ENCODE peak calls at places on chromosomes 4 and X, in nine cellular contexts. One of them, this sample, is unnamed.

GRCh38 chr4:82293304-82293703 is 80.5 kb downstream of the HNRNPD start:
- DNase-seq in tibial artery: no peak
- DNase-seq in brain microvascular endothelial cell: no peak
- DNase-seq in aorta: no peak
- DNase-seq in GOT3: no peak
- DNase-seq in choroid plexus epithelial cell: no peak
- DNase-seq in HCT116: no peak
- DNase-seq in activated T-helper 1 cell treated with anti-CD3 and anti-CD28 coated beads, Interleukin-2, amount 50 U/mL, for 16 hours: peak
- DNase-seq in fibroblast of pulmonary artery: no peak
- DNase-seq in this sample: no peak

GRCh38 chr4:8897768-8898167 is 26.1 kb upstream of the HMX1 start:
- DNase-seq in tibial artery: no peak
- DNase-seq in brain microvascular endothelial cell: no peak
- DNase-seq in aorta: no peak
- DNase-seq in GOT3: no peak
- DNase-seq in choroid plexus epithelial cell: no peak
- DNase-seq in HCT116: no peak
- DNase-seq in activated T-helper 1 cell treated with anti-CD3 and anti-CD28 coated beads, Interleukin-2, amount 50 U/mL, for 16 hours: no peak
- DNase-seq in fibroblast of pulmonary artery: no peak
- DNase-seq in this sample: no peak

GRCh38 chr4:102564399-102564921 is 63.3 kb downstream of the NFKB1 start:
- DNase-seq in tibial artery: no peak
- DNase-seq in brain microvascular endothelial cell: peak
- DNase-seq in aorta: no peak
- DNase-seq in GOT3: no peak
- DNase-seq in choroid plexus epithelial cell: peak
- DNase-seq in HCT116: no peak
- DNase-seq in activated T-helper 1 cell treated with anti-CD3 and anti-CD28 coated beads, Interleukin-2, amount 50 U/mL, for 16 hours: no peak
- DNase-seq in fibroblast of pulmonary artery: peak
- DNase-seq in this sample: no peak

GRCh38 chr4:168615294-168615693 is 118.4 kb downstream of the PALLD start:
- DNase-seq in tibial artery: no peak
- DNase-seq in brain microvascular endothelial cell: peak
- DNase-seq in aorta: no peak
- DNase-seq in GOT3: no peak
- DNase-seq in choroid plexus epithelial cell: peak
- DNase-seq in HCT116: no peak
- DNase-seq in activated T-helper 1 cell treated with anti-CD3 and anti-CD28 coated beads, Interleukin-2, amount 50 U/mL, for 16 hours: no peak
- DNase-seq in fibroblast of pulmonary artery: peak
- DNase-seq in this sample: peak

GRCh38 chrX:40539214-40540142 is 41.3 kb upstream of the ATP6AP2 start:
- DNase-seq in tibial artery: peak
- DNase-seq in brain microvascular endothelial cell: peak
- DNase-seq in aorta: no peak
- DNase-seq in GOT3: no peak
- DNase-seq in choroid plexus epithelial cell: peak
- DNase-seq in HCT116: no peak
- DNase-seq in activated T-helper 1 cell treated with anti-CD3 and anti-CD28 coated beads, Interleukin-2, amount 50 U/mL, for 16 hours: peak
- DNase-seq in fibroblast of pulmonary artery: peak
- DNase-seq in this sample: peak

GRCh38 chr4:140054861-140055260 is 99.1 kb downstream of the MAML3 start:
- DNase-seq in tibial artery: no peak
- DNase-seq in brain microvascular endothelial cell: no peak
- DNase-seq in aorta: no peak
- DNase-seq in GOT3: no peak
- DNase-seq in choroid plexus epithelial cell: no peak
- DNase-seq in HCT116: no peak
- DNase-seq in activated T-helper 1 cell treated with anti-CD3 and anti-CD28 coated beads, Interleukin-2, amount 50 U/mL, for 16 hours: no peak
- DNase-seq in fibroblast of pulmonary artery: no peak
- DNase-seq in this sample: no peak

GRCh38 chr4:171035909-171036308 is 777.3 kb upstream of the GALNTL6 start:
- DNase-seq in tibial artery: no peak
- DNase-seq in brain microvascular endothelial cell: no peak
- DNase-seq in aorta: no peak
- DNase-seq in GOT3: no peak
- DNase-seq in choroid plexus epithelial cell: no peak
- DNase-seq in HCT116: no peak
- DNase-seq in activated T-helper 1 cell treated with anti-CD3 and anti-CD28 coated beads, Interleukin-2, amount 50 U/mL, for 16 hours: no peak
- DNase-seq in fibroblast of pulmonary artery: no peak
- DNase-seq in this sample: no peak

GRCh38 chr4:156538651-156539285 is 432.8 kb downstream of the PDGFC start:
- DNase-seq in tibial artery: no peak
- DNase-seq in brain microvascular endothelial cell: no peak
- DNase-seq in aorta: no peak
- DNase-seq in GOT3: no peak
- DNase-seq in choroid plexus epithelial cell: no peak
- DNase-seq in HCT116: no peak
- DNase-seq in activated T-helper 1 cell treated with anti-CD3 and anti-CD28 coated beads, Interleukin-2, amount 50 U/mL, for 16 hours: no peak
- DNase-seq in fibroblast of pulmonary artery: no peak
- DNase-seq in this sample: no peak

GRCh38 chrX:53681661-53682060 is 4.9 kb downstream of the HUWE1 start:
- DNase-seq in tibial artery: no peak
- DNase-seq in brain microvascular endothelial cell: no peak
- DNase-seq in aorta: no peak
- DNase-seq in GOT3: no peak
- DNase-seq in choroid plexus epithelial cell: no peak
- DNase-seq in HCT116: no peak
- DNase-seq in activated T-helper 1 cell treated with anti-CD3 and anti-CD28 coated beads, Interleukin-2, amount 50 U/mL, for 16 hours: no peak
- DNase-seq in fibroblast of pulmonary artery: peak
- DNase-seq in this sample: peak

GRCh38 chrX:46730765-46731164 is 28.2 kb downstream of the SLC9A7 start:
- DNase-seq in tibial artery: no peak
- DNase-seq in brain microvascular endothelial cell: no peak
- DNase-seq in aorta: no peak
- DNase-seq in GOT3: no peak
- DNase-seq in choroid plexus epithelial cell: no peak
- DNase-seq in HCT116: no peak
- DNase-seq in activated T-helper 1 cell treated with anti-CD3 and anti-CD28 coated beads, Interleukin-2, amount 50 U/mL, for 16 hours: no peak
- DNase-seq in fibroblast of pulmonary artery: no peak
- DNase-seq in this sample: no peak

GRCh38 chrX:103233263-103233662 is 18.4 kb downstream of the BEX4 start:
- DNase-seq in tibial artery: no peak
- DNase-seq in brain microvascular endothelial cell: no peak
- DNase-seq in aorta: no peak
- DNase-seq in GOT3: no peak
- DNase-seq in choroid plexus epithelial cell: no peak
- DNase-seq in HCT116: no peak
- DNase-seq in activated T-helper 1 cell treated with anti-CD3 and anti-CD28 coated beads, Interleukin-2, amount 50 U/mL, for 16 hours: no peak
- DNase-seq in fibroblast of pulmonary artery: no peak
- DNase-seq in this sample: no peak

GRCh38 chr4:180640193-180640592 is 1603.0 kb upstream of the TENM3 start:
- DNase-seq in tibial artery: no peak
- DNase-seq in brain microvascular endothelial cell: no peak
- DNase-seq in aorta: no peak
- DNase-seq in GOT3: no peak
- DNase-seq in choroid plexus epithelial cell: no peak
- DNase-seq in HCT116: no peak
- DNase-seq in activated T-helper 1 cell treated with anti-CD3 and anti-CD28 coated beads, Interleukin-2, amount 50 U/mL, for 16 hours: no peak
- DNase-seq in fibroblast of pulmonary artery: no peak
- DNase-seq in this sample: no peak

GRCh38 chr4:155174668-155175067 is 33.8 kb upstream of the NPY2R start:
- DNase-seq in tibial artery: no peak
- DNase-seq in brain microvascular endothelial cell: no peak
- DNase-seq in aorta: no peak
- DNase-seq in GOT3: no peak
- DNase-seq in choroid plexus epithelial cell: no peak
- DNase-seq in HCT116: no peak
- DNase-seq in activated T-helper 1 cell treated with anti-CD3 and anti-CD28 coated beads, Interleukin-2, amount 50 U/mL, for 16 hours: no peak
- DNase-seq in fibroblast of pulmonary artery: no peak
- DNase-seq in this sample: no peak

GRCh38 chrX:123884809-123885408 is 25.1 kb downstream of the XIAP start:
- DNase-seq in tibial artery: no peak
- DNase-seq in brain microvascular endothelial cell: peak
- DNase-seq in aorta: no peak
- DNase-seq in GOT3: no peak
- DNase-seq in choroid plexus epithelial cell: peak
- DNase-seq in HCT116: no peak
- DNase-seq in activated T-helper 1 cell treated with anti-CD3 and anti-CD28 coated beads, Interleukin-2, amount 50 U/mL, for 16 hours: no peak
- DNase-seq in fibroblast of pulmonary artery: peak
- DNase-seq in this sample: peak

GRCh38 chr4:16838226-16838875 is 60.1 kb downstream of the LDB2 start:
- DNase-seq in tibial artery: no peak
- DNase-seq in brain microvascular endothelial cell: no peak
- DNase-seq in aorta: no peak
- DNase-seq in GOT3: no peak
- DNase-seq in choroid plexus epithelial cell: no peak
- DNase-seq in HCT116: no peak
- DNase-seq in activated T-helper 1 cell treated with anti-CD3 and anti-CD28 coated beads, Interleukin-2, amount 50 U/mL, for 16 hours: no peak
- DNase-seq in fibroblast of pulmonary artery: no peak
- DNase-seq in this sample: no peak

GRCh38 chr4:140757220-140757607 is 1.0 kb upstream of the TBC1D9 start:
- DNase-seq in tibial artery: no peak
- DNase-seq in brain microvascular endothelial cell: no peak
- DNase-seq in aorta: no peak
- DNase-seq in GOT3: no peak
- DNase-seq in choroid plexus epithelial cell: no peak
- DNase-seq in HCT116: no peak
- DNase-seq in activated T-helper 1 cell treated with anti-CD3 and anti-CD28 coated beads, Interleukin-2, amount 50 U/mL, for 16 hours: no peak
- DNase-seq in fibroblast of pulmonary artery: no peak
- DNase-seq in this sample: peak

GRCh38 chrX:46770817-46771163 is 11.9 kb upstream of the SLC9A7 start:
- DNase-seq in tibial artery: no peak
- DNase-seq in brain microvascular endothelial cell: peak
- DNase-seq in aorta: no peak
- DNase-seq in GOT3: no peak
- DNase-seq in choroid plexus epithelial cell: peak
- DNase-seq in HCT116: no peak
- DNase-seq in activated T-helper 1 cell treated with anti-CD3 and anti-CD28 coated beads, Interleukin-2, amount 50 U/mL, for 16 hours: no peak
- DNase-seq in fibroblast of pulmonary artery: peak
- DNase-seq in this sample: peak

GRCh38 chr4:156607198-156607498 is 364.5 kb downstream of the PDGFC start:
- DNase-seq in tibial artery: no peak
- DNase-seq in brain microvascular endothelial cell: no peak
- DNase-seq in aorta: no peak
- DNase-seq in GOT3: no peak
- DNase-seq in choroid plexus epithelial cell: no peak
- DNase-seq in HCT116: no peak
- DNase-seq in activated T-helper 1 cell treated with anti-CD3 and anti-CD28 coated beads, Interleukin-2, amount 50 U/mL, for 16 hours: no peak
- DNase-seq in fibroblast of pulmonary artery: no peak
- DNase-seq in this sample: no peak

GRCh38 chr4:80049402-80049801 is 23.6 kb downstream of the ANTXR2 start:
- DNase-seq in tibial artery: no peak
- DNase-seq in brain microvascular endothelial cell: no peak
- DNase-seq in aorta: no peak
- DNase-seq in GOT3: no peak
- DNase-seq in choroid plexus epithelial cell: no peak
- DNase-seq in HCT116: no peak
- DNase-seq in activated T-helper 1 cell treated with anti-CD3 and anti-CD28 coated beads, Interleukin-2, amount 50 U/mL, for 16 hours: no peak
- DNase-seq in fibroblast of pulmonary artery: no peak
- DNase-seq in this sample: no peak

GRCh38 chr4:1056671-1057402 is 45.4 kb downstream of the FGFRL1 start:
- DNase-seq in tibial artery: no peak
- DNase-seq in brain microvascular endothelial cell: no peak
- DNase-seq in aorta: no peak
- DNase-seq in GOT3: no peak
- DNase-seq in choroid plexus epithelial cell: no peak
- DNase-seq in HCT116: no peak
- DNase-seq in activated T-helper 1 cell treated with anti-CD3 and anti-CD28 coated beads, Interleukin-2, amount 50 U/mL, for 16 hours: no peak
- DNase-seq in fibroblast of pulmonary artery: no peak
- DNase-seq in this sample: no peak

GRCh38 chrX:52139545-52139895 is 45.2 kb upstream of the MAGED4 start:
- DNase-seq in tibial artery: no peak
- DNase-seq in brain microvascular endothelial cell: no peak
- DNase-seq in aorta: no peak
- DNase-seq in GOT3: no peak
- DNase-seq in choroid plexus epithelial cell: no peak
- DNase-seq in HCT116: no peak
- DNase-seq in activated T-helper 1 cell treated with anti-CD3 and anti-CD28 coated beads, Interleukin-2, amount 50 U/mL, for 16 hours: no peak
- DNase-seq in fibroblast of pulmonary artery: no peak
- DNase-seq in this sample: no peak

GRCh38 chr4:15451181-15451865 is 18.4 kb upstream of the CC2D2A start:
- DNase-seq in tibial artery: no peak
- DNase-seq in brain microvascular endothelial cell: peak
- DNase-seq in aorta: no peak
- DNase-seq in GOT3: no peak
- DNase-seq in choroid plexus epithelial cell: peak
- DNase-seq in HCT116: no peak
- DNase-seq in activated T-helper 1 cell treated with anti-CD3 and anti-CD28 coated beads, Interleukin-2, amount 50 U/mL, for 16 hours: no peak
- DNase-seq in fibroblast of pulmonary artery: peak
- DNase-seq in this sample: peak

GRCh38 chrX:46260502-46260901 is 284.7 kb downstream of the ZNF674 start:
- DNase-seq in tibial artery: no peak
- DNase-seq in brain microvascular endothelial cell: no peak
- DNase-seq in aorta: no peak
- DNase-seq in GOT3: no peak
- DNase-seq in choroid plexus epithelial cell: no peak
- DNase-seq in HCT116: no peak
- DNase-seq in activated T-helper 1 cell treated with anti-CD3 and anti-CD28 coated beads, Interleukin-2, amount 50 U/mL, for 16 hours: no peak
- DNase-seq in fibroblast of pulmonary artery: no peak
- DNase-seq in this sample: peak

GRCh38 chr4:182188622-182189021 is 54.6 kb upstream of the TENM3 start:
- DNase-seq in tibial artery: no peak
- DNase-seq in brain microvascular endothelial cell: no peak
- DNase-seq in aorta: no peak
- DNase-seq in GOT3: no peak
- DNase-seq in choroid plexus epithelial cell: peak
- DNase-seq in HCT116: no peak
- DNase-seq in activated T-helper 1 cell treated with anti-CD3 and anti-CD28 coated beads, Interleukin-2, amount 50 U/mL, for 16 hours: no peak
- DNase-seq in fibroblast of pulmonary artery: peak
- DNase-seq in this sample: peak

GRCh38 chr4:122423246-122423645 is 33.3 kb downstream of the IL2 start:
- DNase-seq in tibial artery: no peak
- DNase-seq in brain microvascular endothelial cell: no peak
- DNase-seq in aorta: no peak
- DNase-seq in GOT3: no peak
- DNase-seq in choroid plexus epithelial cell: peak
- DNase-seq in HCT116: no peak
- DNase-seq in activated T-helper 1 cell treated with anti-CD3 and anti-CD28 coated beads, Interleukin-2, amount 50 U/mL, for 16 hours: no peak
- DNase-seq in fibroblast of pulmonary artery: no peak
- DNase-seq in this sample: peak

GRCh38 chr4:89055157-89056080 is 1.6 kb downstream of the FAM13A start:
- DNase-seq in tibial artery: no peak
- DNase-seq in brain microvascular endothelial cell: no peak
- DNase-seq in aorta: no peak
- DNase-seq in GOT3: no peak
- DNase-seq in choroid plexus epithelial cell: peak
- DNase-seq in HCT116: no peak
- DNase-seq in activated T-helper 1 cell treated with anti-CD3 and anti-CD28 coated beads, Interleukin-2, amount 50 U/mL, for 16 hours: no peak
- DNase-seq in fibroblast of pulmonary artery: no peak
- DNase-seq in this sample: peak

GRCh38 chrX:51894697-51895336 is 1.4 kb downstream of the MAGED1 start:
- DNase-seq in tibial artery: peak
- DNase-seq in brain microvascular endothelial cell: no peak
- DNase-seq in aorta: peak
- DNase-seq in GOT3: no peak
- DNase-seq in choroid plexus epithelial cell: peak
- DNase-seq in HCT116: no peak
- DNase-seq in activated T-helper 1 cell treated with anti-CD3 and anti-CD28 coated beads, Interleukin-2, amount 50 U/mL, for 16 hours: no peak
- DNase-seq in fibroblast of pulmonary artery: peak
- DNase-seq in this sample: peak

GRCh38 chr4:78660559-78660958 is 109.0 kb downstream of the ANXA3 start:
- DNase-seq in tibial artery: no peak
- DNase-seq in brain microvascular endothelial cell: peak
- DNase-seq in aorta: no peak
- DNase-seq in GOT3: no peak
- DNase-seq in choroid plexus epithelial cell: peak
- DNase-seq in HCT116: no peak
- DNase-seq in activated T-helper 1 cell treated with anti-CD3 and anti-CD28 coated beads, Interleukin-2, amount 50 U/mL, for 16 hours: no peak
- DNase-seq in fibroblast of pulmonary artery: no peak
- DNase-seq in this sample: no peak

GRCh38 chr4:21882050-21882839 is 66.3 kb downstream of the KCNIP4 start:
- DNase-seq in tibial artery: no peak
- DNase-seq in brain microvascular endothelial cell: peak
- DNase-seq in aorta: no peak
- DNase-seq in GOT3: no peak
- DNase-seq in choroid plexus epithelial cell: no peak
- DNase-seq in HCT116: no peak
- DNase-seq in activated T-helper 1 cell treated with anti-CD3 and anti-CD28 coated beads, Interleukin-2, amount 50 U/mL, for 16 hours: no peak
- DNase-seq in fibroblast of pulmonary artery: no peak
- DNase-seq in this sample: no peak

GRCh38 chrX:44621088-44621487 is 78.4 kb upstream of the FUNDC1 start:
- DNase-seq in tibial artery: peak
- DNase-seq in brain microvascular endothelial cell: no peak
- DNase-seq in aorta: peak
- DNase-seq in GOT3: no peak
- DNase-seq in choroid plexus epithelial cell: no peak
- DNase-seq in HCT116: no peak
- DNase-seq in activated T-helper 1 cell treated with anti-CD3 and anti-CD28 coated beads, Interleukin-2, amount 50 U/mL, for 16 hours: no peak
- DNase-seq in fibroblast of pulmonary artery: no peak
- DNase-seq in this sample: no peak

GRCh38 chr4:82706349-82707000 is 92.1 kb downstream of the SCD5 start:
- DNase-seq in tibial artery: no peak
- DNase-seq in brain microvascular endothelial cell: no peak
- DNase-seq in aorta: no peak
- DNase-seq in GOT3: no peak
- DNase-seq in choroid plexus epithelial cell: no peak
- DNase-seq in HCT116: no peak
- DNase-seq in activated T-helper 1 cell treated with anti-CD3 and anti-CD28 coated beads, Interleukin-2, amount 50 U/mL, for 16 hours: no peak
- DNase-seq in fibroblast of pulmonary artery: peak
- DNase-seq in this sample: no peak

This sample was measured in adipocyte.